ENCODE peak calls at places on chromosomes 12 and 14, in four cellular contexts. X is fibroblast of the aortic adventitia; O is CD4-positive, alpha-beta T cell; L is left cardiac atrium. C is an unnamed sample.

GRCh38 chr14:104142136-104143041 is 4.0 kb downstream of the KIF26A start:
- DNase-seq in L (peak; percentile 18), O (no peak), X (no peak), C (peak; percentile 40)

GRCh38 chr12:127809236-127809635 is 457.7 kb upstream of the TMEM132C start:
- DNase-seq in L (no peak), X (peak; percentile 90), O (no peak), C (no peak)

GRCh38 chr12:103085541-103085940 is 128.1 kb downstream of the ASCL1 start:
- DNase-seq in X (no peak), O (no peak), L (no peak), C (no peak)

GRCh38 chr12:15899282-15899870 is 11.8 kb upstream of the DERA start:
- DNase-seq in L (no peak), O (no peak), X (peak; percentile 43), C (no peak)

GRCh38 chr14:52640137-52640536 is 55.2 kb downstream of the ERO1A start:
- DNase-seq in X (no peak), O (no peak), L (no peak), C (no peak)

GRCh38 chr12:58969227-58969626 is 48.9 kb upstream of the LRIG3 start:
- DNase-seq in O (no peak), L (no peak), X (no peak), C (no peak)

GRCh38 chr14:95993768-95994592 is 45.2 kb upstream of the C14orf132 start:
- DNase-seq in O (no peak), L (no peak), X (peak; percentile 71), C (no peak)

GRCh38 chr12:131690320-131690719 is 20.6 kb upstream of the SFSWAP start:
- DNase-seq in X (no peak), O (no peak), L (no peak), C (no peak)

GRCh38 chr14:22838631-22839041 is 2.3 kb downstream of the MMP14 start:
- DNase-seq in O (no peak), X (peak; percentile 65), L (no peak), C (no peak)

GRCh38 chr14:76376001-76376404 is at the start of gene ESRRB:
- DNase-seq in X (no peak), L (no peak), O (no peak), C (no peak)

GRCh38 chr12:96239711-96240234 is 45.6 kb downstream of the ELK3 start:
- DNase-seq in L (peak; percentile 71), X (no peak), O (no peak), C (no peak)

GRCh38 chr12:52300796-52301691 is 9.7 kb upstream of the KRT81 start:
- DNase-seq in O (no peak), X (no peak), L (no peak), C (no peak)

GRCh38 chr12:124385219-124385969 is 90.5 kb downstream of the RFLNA start:
- DNase-seq in O (no peak), X (peak; percentile 68), L (no peak), C (peak; percentile 25)

GRCh38 chr12:70365648-70366518 is at the start of gene KCNMB4:
- DNase-seq in X (peak; percentile 9), O (peak; percentile 73), L (peak; percentile 69), C (peak; percentile 81)

GRCh38 chr12:16610743-16611142 is 4.8 kb upstream of the LMO3 start:
- DNase-seq in O (no peak), X (no peak), L (no peak), C (no peak)

GRCh38 chr14:103126088-103126872 is 3.0 kb downstream of the TNFAIP2 start:
- DNase-seq in X (no peak), O (no peak), L (peak; percentile 37), C (peak; percentile 17)

GRCh38 chr12:9674226-9674590 is 4.7 kb downstream of the CLEC2D start:
- DNase-seq in O (peak; percentile 17), X (no peak), L (no peak), C (no peak)

GRCh38 chr12:47736877-47737676 is 11.8 kb upstream of the ENDOU start:
- DNase-seq in L (peak; percentile 91), X (peak; percentile 89), O (no peak), C (peak; percentile 92)

GRCh38 chr12:643478-644292 is 19.6 kb downstream of the NINJ2 start:
- DNase-seq in L (peak; percentile 70), O (no peak), X (no peak), C (peak; percentile 52)

GRCh38 chr12:11959117-11959823 is 111.5 kb upstream of the BCL2L14 start:
- DNase-seq in O (no peak), X (no peak), L (no peak), C (no peak)

GRCh38 chr14:77212933-77213656 is 31.5 kb downstream of the TMEM63C start:
- DNase-seq in X (peak; percentile 5), O (no peak), L (no peak), C (no peak)

GRCh38 chr12:58596381-58596780 is 323.9 kb downstream of the LRIG3 start:
- DNase-seq in L (no peak), X (no peak), O (no peak), C (no peak)

C was measured in psoas muscle.